ENCODE peak calls at places on chromosome 12, in four cellular contexts. W is cardiac fibroblast, B is nucleus accumbens, U is NCI-H1048. E is an unnamed sample.
A peak's percentile ranks its signal among the peaks of the same experiment; 100 is the strongest.

GRCh38 chr12:91178139-91178561 is 4.5 kb downstream of the DCN start:
- DNase-seq in W (peak; percentile 73), B (no peak), U (no peak), E (peak; percentile 63)

GRCh38 chr12:81953541-81953940 is 194.4 kb upstream of the PPFIA2 start:
- DNase-seq in W (no peak), B (no peak), U (no peak), E (no peak)

GRCh38 chr12:12249216-12250050 is 17.4 kb downstream of the LRP6 start:
- DNase-seq in W (no peak), B (no peak), U (no peak), E (no peak)

GRCh38 chr12:107131832-107132616 is 38.7 kb upstream of the CRY1 start:
- DNase-seq in W (peak; percentile 73), B (no peak), U (peak; percentile 2), E (peak; percentile 83)

GRCh38 chr12:5963515-5963914 is 18.5 kb upstream of the ANO2 start:
- DNase-seq in W (no peak), B (no peak), U (no peak), E (no peak)

GRCh38 chr12:67630373-67631088 is 18.0 kb upstream of the DYRK2 start:
- DNase-seq in W (peak; percentile 25), B (no peak), U (no peak), E (no peak)

GRCh38 chr12:90479237-90479636 is 475.7 kb downstream of the CCER1 start:
- DNase-seq in W (no peak), B (no peak), U (no peak), E (no peak)

GRCh38 chr12:58148405-58148804 is 207.0 kb downstream of the ATP23 start:
- DNase-seq in W (peak; percentile 61), B (no peak), U (no peak), E (peak; percentile 53)

GRCh38 chr12:112305951-112306350 is 76.3 kb downstream of the HECTD4 start:
- DNase-seq in W (no peak), B (no peak), U (no peak), E (no peak)

GRCh38 chr12:66048843-66049537 is 81.6 kb downstream of the LLPH start:
- DNase-seq in W (peak; percentile 52), B (no peak), U (no peak), E (peak; percentile 29)

GRCh38 chr12:1606021-1606622 is 11.7 kb upstream of the FBXL14 start:
- DNase-seq in W (peak; percentile 94), B (peak; percentile 38), U (peak; percentile 74), E (peak; percentile 95)

GRCh38 chr12:66014818-66015217 is 115.7 kb downstream of the LLPH start:
- DNase-seq in W (peak; percentile 16), B (no peak), U (no peak), E (peak; percentile 54)

GRCh38 chr12:120650249-120650690 is 9.8 kb downstream of the CABP1 start:
- DNase-seq in W (no peak), B (no peak), U (no peak), E (no peak)

GRCh38 chr12:46555379-46555778 is 182.8 kb upstream of the SLC38A2 start:
- DNase-seq in W (peak; percentile 86), B (no peak), U (no peak), E (peak; percentile 82)

GRCh38 chr12:18382486-18382885 is 121.2 kb downstream of the PIK3C2G start:
- DNase-seq in W (peak; percentile 73), B (no peak), U (no peak), E (peak; percentile 46)